ENCODE peak calls at places on chromosome 14, in eight cellular contexts. N is pancreas, Y is PC-3, M is PC-9, P is left ventricle myocardium inferior, A is cardiac muscle cell, Q is AG10803, U is lung. Z is an unnamed sample.

GRCh38 chr14:32762886-32763285 is 175.8 kb upstream of the NPAS3 start:
- DNase-seq in N (no peak), Y (no peak), M (no peak), P (no peak), A (no peak), Q (peak; percentile 51), U (no peak), Z (no peak)

GRCh38 chr14:98118749-98119148 is 1153.2 kb downstream of the BCL11B start:
- DNase-seq in N (no peak), Y (no peak), M (no peak), P (no peak), A (no peak), Q (no peak), U (no peak), Z (no peak)

GRCh38 chr14:56124296-56124695 is 6.1 kb downstream of the PELI2 start:
- DNase-seq in N (no peak), Y (no peak), M (no peak), P (no peak), A (no peak), Q (peak; percentile 51), U (no peak), Z (no peak)

GRCh38 chr14:73785336-73785833 is 66.2 kb upstream of the PTGR2 start:
- DNase-seq in N (peak; percentile 39), Y (peak; percentile 79), M (peak; percentile 56), P (no peak), A (no peak), Q (peak; percentile 79), U (no peak), Z (no peak)

GRCh38 chr14:94173471-94173884 is 644 bp upstream of the PPP4R4 start:
- DNase-seq in N (no peak), Y (no peak), M (no peak), P (no peak), A (no peak), Q (no peak), U (no peak), Z (no peak)

GRCh38 chr14:90193925-90194324 is 62.4 kb upstream of the PSMC1 start:
- DNase-seq in N (no peak), Y (no peak), M (no peak), P (no peak), A (no peak), Q (no peak), U (no peak), Z (no peak)

GRCh38 chr14:104359969-104360442 is 219.6 kb upstream of the C14orf180 start:
- DNase-seq in N (no peak), Y (no peak), M (no peak), P (no peak), A (no peak), Q (no peak), U (no peak), Z (no peak)

GRCh38 chr14:89249296-89249565 is 167.8 kb downstream of the FOXN3 start:
- DNase-seq in N (no peak), Y (peak; percentile 94), M (no peak), P (no peak), A (no peak), Q (no peak), U (no peak), Z (no peak)

GRCh38 chr14:51482112-51482511 is 169.6 kb upstream of the FRMD6 start:
- DNase-seq in N (no peak), Y (no peak), M (no peak), P (no peak), A (no peak), Q (no peak), U (no peak), Z (no peak)

GRCh38 chr14:99668998-99669314 is 15.1 kb upstream of the CYP46A1 start:
- DNase-seq in N (no peak), Y (no peak), M (no peak), P (no peak), A (peak; percentile 45), Q (no peak), U (no peak), Z (no peak)

GRCh38 chr14:52802597-52802996 is 11.2 kb upstream of the GNPNAT1 start:
- DNase-seq in N (no peak), Y (peak; percentile 96), M (no peak), P (no peak), A (no peak), Q (peak; percentile 55), U (no peak), Z (no peak)

GRCh38 chr14:52793061-52793460 is 1.7 kb upstream of the GNPNAT1 start:
- DNase-seq in N (no peak), Y (no peak), M (no peak), P (no peak), A (no peak), Q (no peak), U (no peak), Z (no peak)

GRCh38 chr14:52797653-52798052 is 6.2 kb upstream of the GNPNAT1 start:
- DNase-seq in N (no peak), Y (no peak), M (no peak), P (no peak), A (no peak), Q (no peak), U (no peak), Z (no peak)

GRCh38 chr14:52801014-52801708 is 9.8 kb upstream of the GNPNAT1 start:
- DNase-seq in N (no peak), Y (peak; percentile 78), M (no peak), P (no peak), A (peak; percentile 21), Q (peak; percentile 76), U (no peak), Z (no peak)

DNA sequence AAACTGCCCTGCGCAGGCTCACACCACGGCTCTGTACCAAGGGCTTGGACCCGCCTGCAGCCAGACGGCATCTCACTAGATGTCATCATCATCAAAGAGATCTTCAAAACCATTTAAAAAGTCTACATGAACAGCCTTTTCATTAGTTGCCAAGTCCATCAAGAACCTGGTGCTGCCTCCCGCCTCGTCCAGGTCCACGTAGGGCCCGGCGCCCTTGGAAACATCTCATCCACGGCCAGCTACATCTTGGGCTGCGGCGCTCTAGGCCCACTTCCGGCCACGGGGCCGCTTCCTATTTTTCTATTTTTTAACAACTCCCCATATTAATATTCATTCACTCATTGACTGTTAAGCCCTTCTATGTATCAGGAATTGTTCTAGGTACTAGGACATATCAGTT is 7.4 kb upstream of the GNPNAT1 start:
- DNase-seq in N (no peak), Y (no peak), M (no peak), P (no peak), A (no peak), Q (no peak), U (no peak), Z (no peak)
- TF ChIP-seq CTCF in N (no peak), Y (no peak), M (no peak), P (no peak), A (no peak), Q (no peak), U (no peak), Z (no peak)

GRCh38 chr14:76763362-76764041 is 2.2 kb downstream of the VASH1 start:
- DNase-seq in N (no peak), Y (no peak), M (no peak), P (no peak), A (no peak), Q (no peak), U (peak; percentile 26), Z (no peak)

GRCh38 chr14:76760331-76761197 is 704 bp upstream of the VASH1 start:
- DNase-seq in N (no peak), Y (no peak), M (no peak), P (no peak), A (no peak), Q (no peak), U (peak; percentile 23), Z (no peak)

GRCh38 chr14:76762617-76763361 is 1.5 kb downstream of the VASH1 start:
- DNase-seq in N (no peak), Y (no peak), M (no peak), P (no peak), A (no peak), Q (no peak), U (peak; percentile 28), Z (no peak)

GRCh38 chr14:76761198-76761848 is at the start of gene VASH1:
- DNase-seq in N (peak; percentile 48), Y (peak; percentile 70), M (peak; percentile 87), P (peak; percentile 82), A (peak; percentile 69), Q (peak; percentile 72), U (peak; percentile 44), Z (no peak)

DNA sequence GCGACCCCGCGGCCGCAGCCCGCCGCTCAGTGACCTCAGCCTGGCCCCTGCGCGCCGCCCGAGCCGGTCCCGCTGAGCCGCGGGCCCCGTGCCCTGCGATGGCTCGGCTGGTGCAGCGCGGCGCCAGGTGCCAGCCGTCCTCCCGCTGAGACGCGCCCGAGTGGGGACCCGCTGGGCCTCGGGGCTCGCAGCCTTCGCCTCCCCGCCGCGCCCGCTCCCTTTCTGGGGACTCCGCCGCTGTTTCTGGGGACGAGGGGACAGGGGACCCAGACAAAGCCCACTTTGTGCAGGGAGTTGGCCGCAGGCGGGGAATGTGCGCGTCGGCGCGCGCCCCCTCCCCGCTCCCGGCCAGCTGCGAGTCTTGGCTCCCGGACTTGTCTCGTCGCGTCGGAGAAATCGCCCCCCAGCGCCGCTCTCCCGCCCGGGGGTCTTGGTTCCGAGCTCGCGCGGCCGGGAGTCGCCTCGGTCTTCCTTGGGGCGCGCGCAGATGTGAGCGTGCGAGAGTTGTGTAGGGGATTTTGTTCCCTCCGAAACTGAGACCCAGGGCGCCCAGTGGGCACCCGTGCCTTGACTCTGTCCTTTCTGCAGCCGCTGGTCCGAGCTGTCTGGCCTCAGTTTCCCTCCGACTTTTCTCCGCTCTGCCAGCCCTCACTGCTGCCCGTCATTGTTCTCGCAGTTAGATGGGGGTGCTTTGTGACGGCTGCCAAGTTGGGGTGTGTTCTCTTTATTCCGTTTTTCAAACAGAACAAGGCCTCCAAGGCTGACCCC is 765 bp downstream of the VASH1 start:
- DNase-seq in N (no peak), Y (no peak), M (no peak), P (no peak), A (no peak), Q (no peak), U (peak; percentile 28), Z (no peak)
- H3K4me3 ChIP-seq in N (peak overlapping the region; percentile 83), Y (peak overlapping the region; percentile 77), M (peak overlapping the region; percentile 12), P (peak overlapping the region; percentile 93), A (peak overlapping the region; percentile 55), Q (peak overlapping the region; percentile 76), U (peak overlapping the region; percentile 83), Z (peak overlapping the region; percentile 54)

GRCh38 chr14:54566410-54567223 is at the start of gene SAMD4A:
- DNase-seq in N (peak; percentile 79), Y (peak; percentile 95), M (peak; percentile 81), P (peak; percentile 82), A (peak; percentile 78), Q (peak; percentile 89), U (peak; percentile 73), Z (no peak)
- TF ChIP-seq CTCF in N (no peak), Y (peak; percentile 53), M (peak; percentile 29), P (peak; percentile 61), A (peak; percentile 35), Q (peak; percentile 44), U (no peak), Z (peak; percentile 22)

DNA sequence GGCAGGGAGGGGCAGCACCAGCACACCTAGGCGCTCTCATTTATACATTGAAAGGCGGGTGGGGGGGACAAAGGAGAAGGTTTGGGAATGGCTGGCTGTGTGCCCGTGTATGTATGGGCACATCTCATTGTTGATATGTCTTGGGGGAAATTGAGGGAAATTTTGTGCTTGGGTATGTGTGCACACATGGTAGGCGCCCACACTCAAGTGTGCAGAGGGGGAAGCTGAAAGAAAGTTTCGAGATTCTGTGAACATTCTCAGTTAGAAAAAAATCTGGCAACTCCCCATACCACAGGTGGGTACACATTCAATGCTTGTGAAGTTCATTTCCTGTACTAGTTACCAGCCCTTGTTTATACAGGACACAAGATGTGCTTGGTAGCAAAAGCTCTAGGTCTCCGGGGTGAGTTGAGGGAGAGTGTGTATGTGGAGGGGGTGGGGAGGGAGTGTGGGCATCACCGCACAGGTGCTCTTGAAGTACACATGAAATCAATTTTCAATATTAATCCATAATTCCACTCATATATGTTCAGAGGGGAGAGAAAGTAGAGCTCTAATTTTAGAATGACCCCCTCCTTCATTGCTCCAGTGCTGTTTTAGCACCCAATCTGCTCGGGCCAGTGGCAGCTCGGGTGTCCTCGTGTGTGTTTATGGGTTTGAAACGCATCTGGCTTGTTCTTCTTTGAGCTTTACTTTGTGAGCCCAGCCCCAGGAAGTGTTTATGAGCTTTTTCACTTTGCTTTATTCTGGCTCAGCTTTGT is 286.0 kb downstream of the ZFP36L1 start:
- DNase-seq in N (no peak), Y (peak; percentile 91), M (peak; percentile 12), P (no peak), A (no peak), Q (no peak), U (peak; percentile 47), Z (peak; percentile 82)
- H3K4me3 ChIP-seq in N (no peak overlapping the region), Y (no peak overlapping the region), M (no peak overlapping the region), P (no peak overlapping the region), A (no peak overlapping the region), Q (no peak overlapping the region), U (no peak overlapping the region), Z (no peak overlapping the region)

Z was measured in LNCaP clone FGC.